ENCODE peak calls at places on chromosomes 5 and 9, in ten cellular contexts. E is endothelial cell; K is EH; B is lung microvascular endothelial cell; R is naive thymus-derived CD8-positive, alpha-beta T cell; V is GM20000; I is Kasumi-1; F is activated CD8-positive, alpha-beta memory T cell treated with anti-CD3 and anti-CD28 coated beads for 24 hours; A is astrocyte of the hippocampus; T is T-helper 1 cell. C is an unnamed sample.

GRCh38 chr9:130522233-130522808 is 57.1 kb upstream of the FUBP3 start:
- DNase-seq in T (no peak), F (no peak), B (no peak), R (no peak), E (no peak), K (no peak), I (no peak), A (no peak), V (no peak), C (no peak)

GRCh38 chr9:93098236-93098946 is 2.4 kb downstream of the CARD19 start:
- DNase-seq in V (no peak), K (peak), A (peak), E (no peak), F (peak), I (peak), T (no peak), B (peak), R (no peak), C (peak)

GRCh38 chr9:126108240-126108639 is 218.4 kb upstream of the MVB12B start:
- DNase-seq in F (no peak), T (no peak), V (no peak), I (no peak), K (peak), R (no peak), A (peak), B (peak), E (peak), C (no peak)

GRCh38 chr5:14829396-14829795 is 42.2 kb downstream of the ANKH start:
- DNase-seq in E (no peak), A (no peak), I (no peak), V (no peak), K (peak), F (no peak), T (no peak), R (no peak), B (no peak), C (no peak)

GRCh38 chr9:79975471-79976316 is 403.9 kb downstream of the TLE4 start:
- DNase-seq in B (no peak), A (peak), I (no peak), T (no peak), V (no peak), K (no peak), R (no peak), F (no peak), E (no peak), C (no peak)

GRCh38 chr5:82833277-82833676 is 243.9 kb downstream of the TMEM167A start:
- DNase-seq in F (no peak), B (no peak), A (no peak), T (no peak), E (no peak), K (no peak), V (no peak), I (no peak), R (no peak), C (no peak)

GRCh38 chr5:181282874-181283273 is 21.9 kb upstream of the TRIM52 start:
- DNase-seq in E (no peak), F (no peak), T (no peak), R (no peak), A (no peak), B (no peak), K (no peak), V (no peak), I (no peak), C (no peak)

GRCh38 chr9:97900738-97901565 is 21.3 kb downstream of the TRMO start:
- DNase-seq in K (peak), E (peak), F (no peak), B (peak), A (peak), R (no peak), T (no peak), V (peak), I (peak), C (no peak)

GRCh38 chr9:1941989-1942388 is 73.2 kb upstream of the SMARCA2 start:
- DNase-seq in K (peak), E (no peak), A (peak), F (no peak), B (peak), I (no peak), R (no peak), V (no peak), T (no peak), C (no peak)

GRCh38 chr9:112884086-112884485 is 6.6 kb downstream of the SLC46A2 start:
- DNase-seq in F (peak), K (peak), E (peak), R (no peak), T (no peak), B (no peak), I (no peak), A (peak), V (no peak), C (no peak)

GRCh38 chr9:76101945-76102344 is 211.5 kb downstream of the PCSK5 start:
- DNase-seq in K (no peak), T (no peak), B (no peak), A (no peak), V (no peak), E (no peak), R (no peak), I (no peak), F (no peak), C (no peak)

GRCh38 chr9:117720066-117720465 is 15.9 kb downstream of the TLR4 start:
- DNase-seq in I (no peak), K (peak), R (no peak), A (no peak), F (no peak), T (no peak), E (no peak), V (no peak), B (peak), C (no peak)

GRCh38 chr5:1476967-1477310 is 31.7 kb upstream of the SLC6A3 start:
- DNase-seq in F (no peak), K (no peak), V (no peak), R (no peak), A (no peak), I (no peak), B (no peak), E (no peak), T (no peak), C (no peak)

GRCh38 chr5:95720094-95720793 is 10.9 kb upstream of the RHOBTB3 start:
- DNase-seq in V (no peak), T (no peak), I (no peak), F (no peak), E (no peak), A (no peak), B (no peak), R (no peak), K (peak), C (no peak)

GRCh38 chr9:128340691-128341434 is 536 bp downstream of the SLC27A4 start:
- DNase-seq in F (no peak), R (peak), V (peak), T (no peak), E (peak), I (no peak), K (no peak), A (peak), B (no peak), C (no peak)

GRCh38 chr5:65854931-65855330 is 71.4 kb upstream of the ERBIN start:
- DNase-seq in A (no peak), T (no peak), K (peak), E (no peak), R (no peak), I (no peak), F (no peak), V (no peak), B (no peak), C (no peak)

GRCh38 chr9:93205045-93205768 is 21.3 kb downstream of the WNK2 start:
- DNase-seq in T (no peak), V (no peak), B (peak), I (no peak), A (peak), E (no peak), F (no peak), R (no peak), K (peak), C (peak)

GRCh38 chr9:36940881-36941280 is 93.2 kb downstream of the PAX5 start:
- DNase-seq in V (no peak), R (no peak), I (no peak), F (peak), K (no peak), E (no peak), A (no peak), B (no peak), T (no peak), C (no peak)

GRCh38 chr9:128685636-128686489 is 3.2 kb upstream of the SET start:
- DNase-seq in A (peak), K (peak), F (peak), I (peak), R (no peak), E (no peak), V (peak), T (peak), B (no peak), C (no peak)

GRCh38 chr5:55836191-55836590 is 15.0 kb upstream of the IL31RA start:
- DNase-seq in A (no peak), E (no peak), R (no peak), B (no peak), F (no peak), V (no peak), T (no peak), I (no peak), K (no peak), C (no peak)

GRCh38 chr5:126778675-126779403 is 1.9 kb downstream of the LMNB1 start:
- DNase-seq in I (no peak), B (no peak), K (no peak), T (no peak), V (no peak), E (no peak), F (peak), R (no peak), A (no peak), C (no peak)

GRCh38 chr5:9877473-9877872 is 247.3 kb upstream of the TAS2R1 start:
- DNase-seq in V (no peak), F (no peak), E (no peak), B (no peak), T (no peak), K (peak), I (no peak), R (no peak), A (no peak), C (no peak)

GRCh38 chr9:673966-674526 is 167.5 kb upstream of the DMRT1 start:
- DNase-seq in K (no peak), V (no peak), T (no peak), A (no peak), E (no peak), F (no peak), R (no peak), I (no peak), B (no peak), C (no peak)

GRCh38 chr5:82513739-82514138 is 235.6 kb upstream of the RPS23 start:
- DNase-seq in A (no peak), E (no peak), F (no peak), K (no peak), R (no peak), B (no peak), V (no peak), I (no peak), T (no peak), C (no peak)

GRCh38 chr5:998276-998974 is 10.2 kb upstream of the NKD2 start:
- DNase-seq in F (no peak), R (no peak), V (no peak), T (no peak), I (no peak), A (no peak), E (no peak), K (no peak), B (no peak), C (no peak)